ENCODE peak calls at places on chromosome 12, in nine cellular contexts. J, G, R, Y, K, N, I, L and P are unnamed samples.
A peak's percentile ranks its signal among the peaks of the same experiment; 100 is the strongest.

GRCh38 chr12:52232233-52232915 is 669 bp upstream of the KRT7 start:
- DNase-seq in I (no peak), G (peak; percentile 0), J (no peak), L (no peak), K (no peak), N (peak; percentile 21), R (no peak), Y (no peak), P (no peak)

GRCh38 chr12:42985506-42985905 is 396.0 kb upstream of the PRICKLE1 start:
- DNase-seq in G (no peak), Y (no peak), L (no peak), R (no peak), N (no peak), I (peak; percentile 56), J (peak; percentile 37), K (no peak), P (no peak)

GRCh38 chr12:55940065-55940732 is 9.2 kb downstream of the DGKA start:
- DNase-seq in R (peak; percentile 79), J (peak; percentile 83), Y (peak; percentile 67), N (peak; percentile 86), G (peak; percentile 73), L (peak; percentile 87), I (peak; percentile 84), K (peak; percentile 88), P (peak; percentile 76)

GRCh38 chr12:92602476-92602875 is 100.3 kb upstream of the PLEKHG7 start:
- DNase-seq in G (peak; percentile 17), N (no peak), L (no peak), K (no peak), J (peak; percentile 69), I (no peak), R (no peak), Y (no peak), P (no peak)

GRCh38 chr12:107282628-107283027 is 189.3 kb upstream of the CRY1 start:
- DNase-seq in Y (no peak), G (no peak), N (no peak), R (no peak), I (no peak), J (no peak), L (no peak), K (no peak), P (no peak)

GRCh38 chr12:103680591-103681065 is 93.6 kb downstream of the STAB2 start:
- DNase-seq in L (no peak), J (no peak), Y (no peak), N (no peak), I (no peak), R (no peak), K (peak; percentile 34), G (no peak), P (no peak)

GRCh38 chr12:106226884-106227640 is 20.8 kb downstream of the CKAP4 start:
- DNase-seq in Y (no peak), K (peak; percentile 22), N (peak; percentile 75), G (peak; percentile 81), I (no peak), R (no peak), J (peak; percentile 48), L (no peak), P (peak; percentile 50)

GRCh38 chr12:68402422-68402821 is 70.3 kb upstream of the MDM1 start:
- DNase-seq in L (no peak), R (no peak), G (no peak), K (no peak), I (no peak), J (no peak), Y (no peak), N (no peak), P (no peak)

GRCh38 chr12:62808166-62808879 is 126.6 kb downstream of the PPM1H start:
- DNase-seq in L (no peak), R (no peak), N (peak; percentile 52), G (no peak), J (no peak), I (no peak), K (peak; percentile 21), Y (no peak), P (no peak)

GRCh38 chr12:131196220-131196619 is 242.5 kb downstream of the ADGRD1 start:
- DNase-seq in G (no peak), R (no peak), K (no peak), J (no peak), I (no peak), N (no peak), Y (no peak), L (no peak), P (no peak)

GRCh38 chr12:26678697-26679660 is 154.0 kb downstream of the ITPR2 start:
- DNase-seq in Y (no peak), N (no peak), J (no peak), I (peak; percentile 57), K (no peak), R (no peak), G (no peak), L (no peak), P (peak; percentile 1)